ENCODE peak calls at places on chromosomes 13 and 19, in four cellular contexts. H, B, Q and E are unnamed samples.

GRCh38 chr19:6801397-6802086 is 29.0 kb downstream of the VAV1 start:
- DNase-seq in H (peak), B (peak), Q (no peak), E (peak)

GRCh38 chr19:35986664-35987570 is 8.1 kb upstream of the SDHAF1 start:
- DNase-seq in H (no peak), B (peak), Q (no peak), E (peak)

GRCh38 chr13:20494656-20495055 is 31.0 kb downstream of the CRYL1 start:
- DNase-seq in H (no peak), B (no peak), Q (no peak), E (no peak)

GRCh38 chr13:77554079-77554478 is 18.6 kb downstream of the SCEL start:
- DNase-seq in H (no peak), B (no peak), Q (no peak), E (no peak)

GRCh38 chr19:18559685-18560084 is 2.0 kb downstream of the KXD1 start:
- DNase-seq in H (no peak), B (no peak), Q (no peak), E (no peak)

GRCh38 chr19:16274466-16274865 is 50.2 kb upstream of the KLF2 start:
- DNase-seq in H (no peak), B (no peak), Q (no peak), E (no peak)

GRCh38 chr13:74090869-74091605 is 43.2 kb downstream of the KLF12 start:
- DNase-seq in H (no peak), B (no peak), Q (no peak), E (no peak)

GRCh38 chr19:7292950-7293794 is 1.0 kb downstream of the INSR start:
- DNase-seq in H (no peak), B (peak), Q (peak), E (peak)

GRCh38 chr13:46475586-46475991 is 77.4 kb upstream of the LRCH1 start:
- DNase-seq in H (no peak), B (no peak), Q (no peak), E (no peak)

GRCh38 chr13:74217816-74218215 is 83.6 kb upstream of the KLF12 start:
- DNase-seq in H (no peak), B (no peak), Q (no peak), E (no peak)

GRCh38 chr19:6213696-6214585 is 65.8 kb downstream of the MLLT1 start:
- DNase-seq in H (no peak), B (no peak), Q (no peak), E (no peak)

GRCh38 chr13:108288741-108289140 is 19.2 kb downstream of the TNFSF13B start:
- DNase-seq in H (no peak), B (no peak), Q (no peak), E (no peak)

GRCh38 chr13:109131698-109132257 is 502.4 kb downstream of the MYO16 start:
- DNase-seq in H (no peak), B (no peak), Q (no peak), E (no peak)

GRCh38 chr13:113445791-113446487 is 7.3 kb downstream of the ADPRHL1 start:
- DNase-seq in H (no peak), B (no peak), Q (no peak), E (no peak)

GRCh38 chr19:50002386-50002960 is 22.7 kb downstream of the VRK3 start:
- DNase-seq in H (no peak), B (no peak), Q (no peak), E (no peak)

GRCh38 chr13:110834572-110834971 is 80.3 kb downstream of the ANKRD10 start:
- DNase-seq in H (no peak), B (no peak), Q (no peak), E (no peak)

GRCh38 chr13:42047561-42048322 is 706 bp upstream of the DGKH start:
- DNase-seq in H (peak), B (peak), Q (no peak), E (peak)

GRCh38 chr19:18915639-18916038 is 3.5 kb downstream of the COPE start:
- DNase-seq in H (peak), B (no peak), Q (peak), E (peak)

GRCh38 chr19:47598407-47599349 is 10.3 kb upstream of the BICRA start:
- DNase-seq in H (peak), B (peak), Q (peak), E (peak)

GRCh38 chr19:36418287-36419001 is at the start of gene ZFP82:
- DNase-seq in H (no peak), B (peak), Q (peak), E (peak)

GRCh38 chr13:112187527-112188297 is 120.8 kb downstream of the SOX1 start:
- DNase-seq in H (no peak), B (no peak), Q (no peak), E (no peak)

GRCh38 chr13:97125810-97126738 is 96.1 kb upstream of the MBNL2 start:
- DNase-seq in H (no peak), B (no peak), Q (no peak), E (no peak)

GRCh38 chr19:18895038-18895827 is 725 bp downstream of the CERS1 start:
- DNase-seq in H (peak), B (peak), Q (peak), E (peak)

GRCh38 chr19:39168258-39169142 is 28.3 kb upstream of the NCCRP1 start:
- DNase-seq in H (no peak), B (no peak), Q (no peak), E (no peak)

GRCh38 chr13:21344662-21345176 is 114.4 kb downstream of the ZDHHC20 start:
- DNase-seq in H (no peak), B (no peak), Q (no peak), E (no peak)

GRCh38 chr13:113724780-113725315 is 34.2 kb upstream of the TMEM255B start:
- DNase-seq in H (peak), B (peak), Q (peak), E (peak)

GRCh38 chr19:56829586-56829985 is 10.9 kb downstream of the PEG3 start:
- DNase-seq in H (no peak), B (no peak), Q (no peak), E (no peak)

GRCh38 chr13:110525328-110526319 is 35.9 kb downstream of the RAB20 start:
- DNase-seq in H (no peak), B (no peak), Q (no peak), E (no peak)

GRCh38 chr19:14394167-14394566 is 12.9 kb downstream of the ADGRE5 start:
- DNase-seq in H (no peak), B (no peak), Q (no peak), E (no peak)

GRCh38 chr19:1225451-1226226 is 12.2 kb downstream of the CBARP start:
- DNase-seq in H (no peak), B (no peak), Q (no peak), E (no peak)

GRCh38 chr19:21915411-21915810 is 79.4 kb upstream of the ZNF43 start:
- DNase-seq in H (no peak), B (no peak), Q (no peak), E (no peak)

GRCh38 chr13:111388851-111389500 is 68.5 kb downstream of the TEX29 start:
- DNase-seq in H (no peak), B (no peak), Q (no peak), E (no peak)

GRCh38 chr19:51873097-51873496 is 14.7 kb downstream of the ZNF577 start:
- DNase-seq in H (no peak), B (no peak), Q (no peak), E (no peak)
- TF ChIP-seq ATF3 in H (no peak), B (no peak), Q (no peak), E (no peak)

GRCh38 chr13:95404141-95404882 is 103.1 kb upstream of the ABCC4 start:
- DNase-seq in H (peak), B (peak), Q (peak), E (peak)

GRCh38 chr13:95403349-95404140 is 102.3 kb upstream of the ABCC4 start:
- DNase-seq in H (no peak), B (no peak), Q (no peak), E (peak)
- TF ChIP-seq ATF3 in H (no peak), B (no peak), Q (no peak), E (no peak)

GRCh38 chr13:44523176-44524017 is 52.7 kb downstream of the TSC22D1 start:
- DNase-seq in H (peak), B (no peak), Q (peak), E (no peak)
- TF ChIP-seq ATF3 in H (no peak), B (no peak), Q (no peak), E (no peak)

GRCh38 chr13:39451860-39452301 is 151.1 kb downstream of the LHFPL6 start:
- DNase-seq in H (no peak), B (no peak), Q (no peak), E (no peak)
- TF ChIP-seq ATF3 in H (no peak), B (no peak), Q (no peak), E (no peak)

DNA sequence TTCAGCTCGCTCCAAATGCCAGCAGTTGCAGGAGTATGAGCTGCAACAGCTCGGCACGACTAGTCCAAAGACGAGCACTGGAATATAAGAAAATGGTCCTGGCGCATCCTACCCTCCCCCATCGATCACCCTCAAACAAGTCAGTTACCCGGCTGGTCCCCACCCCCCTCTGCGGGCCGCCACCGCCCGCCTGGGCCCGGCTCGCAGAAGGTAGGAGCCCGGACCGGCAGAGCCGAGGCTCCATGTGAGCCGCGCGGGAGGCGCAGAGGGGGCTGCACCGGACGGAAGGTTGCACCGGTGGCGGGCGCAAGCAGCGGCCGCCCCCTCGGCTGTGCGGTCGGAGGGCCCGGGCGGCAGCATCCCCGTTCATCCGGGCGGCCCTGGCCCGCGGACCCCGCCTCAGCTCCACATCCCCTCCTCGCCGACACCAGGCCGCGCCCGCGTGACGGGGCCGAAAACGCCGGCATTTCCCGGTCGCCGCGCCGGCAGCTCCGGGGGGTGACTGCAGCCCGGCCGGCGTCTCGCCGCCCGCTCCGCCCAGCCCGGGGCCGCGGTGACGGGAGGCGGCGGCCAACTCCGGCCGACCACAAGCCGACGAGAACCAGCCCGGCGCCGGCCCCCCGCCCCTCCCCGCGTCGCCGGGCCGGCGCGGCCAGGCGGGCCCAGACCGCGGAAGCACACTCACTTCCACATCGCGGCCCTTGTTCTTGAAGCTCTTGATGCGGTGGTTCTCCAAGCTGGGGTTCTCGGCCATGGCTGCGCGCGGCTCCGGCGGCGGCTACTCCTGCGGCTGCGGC is 531 bp downstream of the KPNA3 start:
- DNase-seq in H (no peak), B (peak), Q (no peak), E (peak)
- TF ChIP-seq ATF3 in H (no peak), B (no peak), Q (no peak), E (no peak)

GRCh38 chr13:99988469-99989375 is 7.1 kb downstream of the ZIC2 start:
- DNase-seq in H (no peak), B (no peak), Q (no peak), E (peak)

GRCh38 chr13:99985243-99985874 is 3.8 kb downstream of the ZIC2 start:
- DNase-seq in H (no peak), B (no peak), Q (no peak), E (peak)

GRCh38 chr13:99985886-99986527 is 4.4 kb downstream of the ZIC2 start:
- DNase-seq in H (no peak), B (no peak), Q (no peak), E (no peak)

GRCh38 chr13:99986751-99987150 is 5.2 kb downstream of the ZIC2 start:
- DNase-seq in H (no peak), B (no peak), Q (no peak), E (no peak)

GRCh38 chr13:99987180-99988047 is 5.8 kb downstream of the ZIC2 start:
- DNase-seq in H (no peak), B (no peak), Q (no peak), E (peak)
- TF ChIP-seq ATF3 in H (no peak), B (no peak), Q (no peak), E (no peak)

GRCh38 chr19:4066682-4067395 is at the start of gene ZBTB7A:
- DNase-seq in H (peak), B (no peak), Q (peak), E (peak)

GRCh38 chr19:4069331-4069959 is 2.7 kb upstream of the ZBTB7A start:
- DNase-seq in H (no peak), B (no peak), Q (no peak), E (no peak)

GRCh38 chr19:4066176-4066606 is 508 bp downstream of the ZBTB7A start:
- DNase-seq in H (no peak), B (no peak), Q (no peak), E (no peak)

GRCh38 chr19:4067396-4068057 is 828 bp upstream of the ZBTB7A start:
- DNase-seq in H (no peak), B (peak), Q (no peak), E (no peak)

GRCh38 chr19:4068058-4068966 is 1.6 kb upstream of the ZBTB7A start:
- DNase-seq in H (no peak), B (no peak), Q (no peak), E (no peak)
- TF ChIP-seq ATF3 in H (no peak), B (no peak), Q (no peak), E (no peak)